ENCODE peak calls at places on chromosome 22, in six cellular contexts. Q, X, P, G, R and F are unnamed samples.

GRCh38 chr22:25746012-25746373 is 4.0 kb downstream of the MYO18B start:
- DNase-seq in P (peak), G (peak), R (no peak), X (no peak), Q (no peak), F (no peak)

GRCh38 chr22:20022231-20023069 is 1.5 kb downstream of the TANGO2 start:
- DNase-seq in Q (no peak), G (no peak), P (no peak), X (no peak), R (no peak), F (no peak)

GRCh38 chr22:27168681-27169080 is 511.3 kb downstream of the MIAT start:
- DNase-seq in R (no peak), P (no peak), X (no peak), Q (no peak), G (no peak), F (no peak)

GRCh38 chr22:20994128-20994901 is 7.6 kb downstream of the THAP7 start:
- DNase-seq in P (no peak), R (no peak), G (no peak), Q (no peak), X (no peak), F (no peak)

GRCh38 chr22:36164621-36165020 is 4.1 kb upstream of the APOL3 start:
- DNase-seq in Q (no peak), X (no peak), P (no peak), G (no peak), R (no peak), F (no peak)

GRCh38 chr22:38292694-38293093 is 19.9 kb upstream of the TMEM184B start:
- DNase-seq in G (peak), R (no peak), P (no peak), X (no peak), Q (no peak), F (no peak)

GRCh38 chr22:38066381-38067027 is 9.3 kb downstream of the PICK1 start:
- DNase-seq in G (no peak), R (no peak), X (no peak), P (no peak), Q (no peak), F (no peak)

GRCh38 chr22:22681221-22681739 is 36.9 kb downstream of the GGTLC2 start:
- DNase-seq in R (no peak), X (no peak), P (no peak), G (no peak), Q (no peak), F (peak)

GRCh38 chr22:46428602-46429326 is 93.2 kb downstream of the TRMU start:
- DNase-seq in X (no peak), P (no peak), Q (no peak), R (no peak), G (no peak), F (no peak)

GRCh38 chr22:50674606-50675552 is 2.3 kb downstream of the SHANK3 start:
- DNase-seq in X (no peak), Q (no peak), G (no peak), R (no peak), P (peak), F (peak)

GRCh38 chr22:36510966-36511881 is 4.4 kb upstream of the FOXRED2 start:
- DNase-seq in R (peak), Q (no peak), G (peak), X (peak), P (peak), F (peak)

GRCh38 chr22:40216041-40216756 is 38.5 kb downstream of the TNRC6B start:
- DNase-seq in R (peak), X (no peak), G (no peak), P (no peak), Q (no peak), F (no peak)

GRCh38 chr22:35712672-35713071 is 5.0 kb upstream of the APOL5 start:
- DNase-seq in P (no peak), R (peak), G (no peak), Q (no peak), X (no peak), F (no peak)

GRCh38 chr22:50173983-50174355 is 3.4 kb downstream of the PANX2 start:
- DNase-seq in G (no peak), P (no peak), R (no peak), X (no peak), Q (no peak), F (no peak)

GRCh38 chr22:38218661-38219331 is 17.0 kb downstream of the MAFF start:
- DNase-seq in P (peak), R (no peak), G (peak), X (peak), Q (no peak), F (no peak)

GRCh38 chr22:19375435-19375834 is 56.1 kb downstream of the HIRA start:
- DNase-seq in X (no peak), Q (no peak), P (no peak), R (no peak), G (no peak), F (no peak)

GRCh38 chr22:44245438-44245837 is 64.7 kb downstream of the PARVG start:
- DNase-seq in R (no peak), Q (no peak), X (no peak), G (no peak), P (no peak), F (no peak)

GRCh38 chr22:22884888-22885840 is 2.5 kb upstream of the IGLL5 start:
- DNase-seq in Q (no peak), R (peak), P (no peak), X (no peak), G (no peak), F (no peak)

GRCh38 chr22:44709881-44710400 is 7.9 kb downstream of the PRR5 start:
- DNase-seq in G (no peak), R (no peak), Q (no peak), X (no peak), P (no peak), F (peak)

GRCh38 chr22:24695958-24696511 is 78.5 kb downstream of the PIWIL3 start:
- DNase-seq in P (no peak), R (no peak), Q (no peak), X (no peak), G (peak), F (no peak)

GRCh38 chr22:43004362-43005035 is 10.4 kb downstream of the PACSIN2 start:
- DNase-seq in X (peak), P (no peak), Q (no peak), R (no peak), G (no peak), F (no peak)

GRCh38 chr22:22759371-22759770 is 115.0 kb downstream of the GGTLC2 start:
- DNase-seq in R (no peak), G (no peak), P (no peak), X (no peak), Q (no peak), F (no peak)

GRCh38 chr22:29382575-29383328 is 5.6 kb downstream of the AP1B1 start:
- DNase-seq in Q (no peak), R (no peak), P (no peak), G (no peak), X (no peak), F (no peak)

GRCh38 chr22:22855617-22856308 is 31.9 kb upstream of the IGLL5 start:
- DNase-seq in X (no peak), P (no peak), R (peak), Q (no peak), G (peak), F (peak)

GRCh38 chr22:30701872-30702271 is 7.2 kb downstream of the OSBP2 start:
- DNase-seq in P (peak), R (no peak), G (peak), X (peak), Q (no peak), F (no peak)

GRCh38 chr22:35838849-35839646 is 121.4 kb downstream of the APOL5 start:
- DNase-seq in X (peak), Q (no peak), G (peak), P (peak), R (peak), F (peak)

GRCh38 chr22:32206774-32207758 is 2.2 kb upstream of the RFPL2 start:
- DNase-seq in R (peak), G (peak), X (no peak), P (peak), Q (no peak), F (peak)

GRCh38 chr22:27867958-27868737 is 50.9 kb downstream of the PITPNB start:
- DNase-seq in Q (no peak), R (no peak), X (no peak), G (no peak), P (peak), F (no peak)

GRCh38 chr22:23268877-23269276 is 88.6 kb downstream of the BCR start:
- DNase-seq in P (no peak), Q (no peak), R (peak), X (no peak), G (no peak), F (no peak)

GRCh38 chr22:20677684-20678242 is 96.2 kb upstream of the SERPIND1 start:
- DNase-seq in R (no peak), P (no peak), Q (no peak), X (no peak), G (no peak), F (no peak)

GRCh38 chr22:29079218-29079901 is 6.5 kb downstream of the KREMEN1 start:
- DNase-seq in X (no peak), G (no peak), P (no peak), R (peak), Q (no peak), F (peak)

GRCh38 chr22:17159504-17159951 is 451 bp upstream of the HDHD5 start:
- DNase-seq in G (peak), R (no peak), P (peak), X (no peak), Q (peak), F (peak)

GRCh38 chr22:37157516-37158289 is 8.0 kb upstream of the IL2RB start:
- DNase-seq in X (peak), R (no peak), P (peak), Q (no peak), G (no peak), F (no peak)

GRCh38 chr22:49426098-49426497 is 401.6 kb downstream of the BRD1 start:
- DNase-seq in P (no peak), R (no peak), Q (no peak), G (no peak), X (no peak), F (no peak)

GRCh38 chr22:49334976-49335375 is 492.7 kb downstream of the BRD1 start:
- DNase-seq in R (no peak), P (no peak), Q (no peak), X (no peak), G (no peak), F (no peak)

GRCh38 chr22:29454186-29454745 is 15.9 kb downstream of the RFPL1 start:
- DNase-seq in X (no peak), R (no peak), Q (peak), P (no peak), G (no peak), F (no peak)